ENCODE peak calls at places on chromosome 10, in eight cellular contexts. One of them, this sample, is unnamed.

GRCh38 chr10:6187278-6187677 is 15.5 kb upstream of the PFKFB3 start:
- DNase-seq in activated CD8-positive, alpha-beta memory T cell treated with anti-CD3 and anti-CD28 coated beads for 48 hours: no peak
- DNase-seq in GM03348: no peak
- DNase-seq in activated naive CD4-positive, alpha-beta T cell: no peak
- DNase-seq in kidney glomerular epithelial cell: no peak
- DNase-seq in activated T-cell treated with anti-CD3 and anti-CD28 coated beads for 48 hours: no peak
- DNase-seq in anterior cingulate cortex: no peak
- DNase-seq in NCI-H1092 treated with DMSO at 0.1 percent for 48 hours: no peak
- DNase-seq in this sample: no peak

GRCh38 chr10:32948451-32948850 is 9.6 kb downstream of the ITGB1 start:
- DNase-seq in activated CD8-positive, alpha-beta memory T cell treated with anti-CD3 and anti-CD28 coated beads for 48 hours: no peak
- DNase-seq in GM03348: no peak
- DNase-seq in activated naive CD4-positive, alpha-beta T cell: no peak
- DNase-seq in kidney glomerular epithelial cell: no peak
- DNase-seq in activated T-cell treated with anti-CD3 and anti-CD28 coated beads for 48 hours: no peak
- DNase-seq in anterior cingulate cortex: no peak
- DNase-seq in NCI-H1092 treated with DMSO at 0.1 percent for 48 hours: no peak
- DNase-seq in this sample: no peak

GRCh38 chr10:566241-566885 is 123.1 kb downstream of the DIP2C start:
- DNase-seq in activated CD8-positive, alpha-beta memory T cell treated with anti-CD3 and anti-CD28 coated beads for 48 hours: no peak
- DNase-seq in GM03348: no peak
- DNase-seq in activated naive CD4-positive, alpha-beta T cell: no peak
- DNase-seq in kidney glomerular epithelial cell: no peak
- DNase-seq in activated T-cell treated with anti-CD3 and anti-CD28 coated beads for 48 hours: no peak
- DNase-seq in anterior cingulate cortex: no peak
- DNase-seq in NCI-H1092 treated with DMSO at 0.1 percent for 48 hours: no peak
- DNase-seq in this sample: no peak

GRCh38 chr10:30219977-30220751 is 128.9 kb downstream of the MTPAP start:
- DNase-seq in activated CD8-positive, alpha-beta memory T cell treated with anti-CD3 and anti-CD28 coated beads for 48 hours: no peak
- DNase-seq in GM03348: no peak
- DNase-seq in activated naive CD4-positive, alpha-beta T cell: no peak
- DNase-seq in kidney glomerular epithelial cell: peak
- DNase-seq in activated T-cell treated with anti-CD3 and anti-CD28 coated beads for 48 hours: no peak
- DNase-seq in anterior cingulate cortex: no peak
- DNase-seq in NCI-H1092 treated with DMSO at 0.1 percent for 48 hours: no peak
- DNase-seq in this sample: peak

GRCh38 chr10:33157108-33157507 is 177.4 kb downstream of the NRP1 start:
- DNase-seq in activated CD8-positive, alpha-beta memory T cell treated with anti-CD3 and anti-CD28 coated beads for 48 hours: no peak
- DNase-seq in GM03348: peak
- DNase-seq in activated naive CD4-positive, alpha-beta T cell: no peak
- DNase-seq in kidney glomerular epithelial cell: peak
- DNase-seq in activated T-cell treated with anti-CD3 and anti-CD28 coated beads for 48 hours: no peak
- DNase-seq in anterior cingulate cortex: no peak
- DNase-seq in NCI-H1092 treated with DMSO at 0.1 percent for 48 hours: no peak
- DNase-seq in this sample: no peak

GRCh38 chr10:100996678-100997363 is 2.8 kb upstream of the LZTS2 start:
- DNase-seq in activated CD8-positive, alpha-beta memory T cell treated with anti-CD3 and anti-CD28 coated beads for 48 hours: no peak
- DNase-seq in GM03348: peak
- DNase-seq in activated naive CD4-positive, alpha-beta T cell: peak
- DNase-seq in kidney glomerular epithelial cell: peak
- DNase-seq in activated T-cell treated with anti-CD3 and anti-CD28 coated beads for 48 hours: peak
- DNase-seq in anterior cingulate cortex: no peak
- DNase-seq in NCI-H1092 treated with DMSO at 0.1 percent for 48 hours: no peak
- DNase-seq in this sample: peak

GRCh38 chr10:96850825-96851224 is 18.7 kb downstream of the LCOR start:
- DNase-seq in activated CD8-positive, alpha-beta memory T cell treated with anti-CD3 and anti-CD28 coated beads for 48 hours: no peak
- DNase-seq in GM03348: peak
- DNase-seq in activated naive CD4-positive, alpha-beta T cell: no peak
- DNase-seq in kidney glomerular epithelial cell: peak
- DNase-seq in activated T-cell treated with anti-CD3 and anti-CD28 coated beads for 48 hours: no peak
- DNase-seq in anterior cingulate cortex: no peak
- DNase-seq in NCI-H1092 treated with DMSO at 0.1 percent for 48 hours: no peak
- DNase-seq in this sample: no peak

GRCh38 chr10:70584941-70585544 is 17.5 kb downstream of the PRF1 start:
- DNase-seq in activated CD8-positive, alpha-beta memory T cell treated with anti-CD3 and anti-CD28 coated beads for 48 hours: no peak
- DNase-seq in GM03348: no peak
- DNase-seq in activated naive CD4-positive, alpha-beta T cell: no peak
- DNase-seq in kidney glomerular epithelial cell: no peak
- DNase-seq in activated T-cell treated with anti-CD3 and anti-CD28 coated beads for 48 hours: no peak
- DNase-seq in anterior cingulate cortex: no peak
- DNase-seq in NCI-H1092 treated with DMSO at 0.1 percent for 48 hours: peak
- DNase-seq in this sample: no peak

GRCh38 chr10:3054183-3054815 is 13.0 kb upstream of the PFKP start:
- DNase-seq in activated CD8-positive, alpha-beta memory T cell treated with anti-CD3 and anti-CD28 coated beads for 48 hours: no peak
- DNase-seq in GM03348: no peak
- DNase-seq in activated naive CD4-positive, alpha-beta T cell: no peak
- DNase-seq in kidney glomerular epithelial cell: no peak
- DNase-seq in activated T-cell treated with anti-CD3 and anti-CD28 coated beads for 48 hours: no peak
- DNase-seq in anterior cingulate cortex: no peak
- DNase-seq in NCI-H1092 treated with DMSO at 0.1 percent for 48 hours: no peak
- DNase-seq in this sample: no peak

GRCh38 chr10:132859084-132859855 is 73.3 kb upstream of the NKX6-2 start:
- DNase-seq in activated CD8-positive, alpha-beta memory T cell treated with anti-CD3 and anti-CD28 coated beads for 48 hours: no peak
- DNase-seq in GM03348: no peak
- DNase-seq in activated naive CD4-positive, alpha-beta T cell: no peak
- DNase-seq in kidney glomerular epithelial cell: no peak
- DNase-seq in activated T-cell treated with anti-CD3 and anti-CD28 coated beads for 48 hours: no peak
- DNase-seq in anterior cingulate cortex: no peak
- DNase-seq in NCI-H1092 treated with DMSO at 0.1 percent for 48 hours: no peak
- DNase-seq in this sample: no peak

GRCh38 chr10:86139066-86139657 is 227.4 kb downstream of the GRID1 start:
- DNase-seq in activated CD8-positive, alpha-beta memory T cell treated with anti-CD3 and anti-CD28 coated beads for 48 hours: no peak
- DNase-seq in GM03348: no peak
- DNase-seq in activated naive CD4-positive, alpha-beta T cell: no peak
- DNase-seq in kidney glomerular epithelial cell: no peak
- DNase-seq in activated T-cell treated with anti-CD3 and anti-CD28 coated beads for 48 hours: peak
- DNase-seq in anterior cingulate cortex: peak
- DNase-seq in NCI-H1092 treated with DMSO at 0.1 percent for 48 hours: no peak
- DNase-seq in this sample: peak

GRCh38 chr10:693506-693905 is 4.0 kb upstream of the DIP2C start:
- DNase-seq in activated CD8-positive, alpha-beta memory T cell treated with anti-CD3 and anti-CD28 coated beads for 48 hours: no peak
- DNase-seq in GM03348: peak
- DNase-seq in activated naive CD4-positive, alpha-beta T cell: no peak
- DNase-seq in kidney glomerular epithelial cell: peak
- DNase-seq in activated T-cell treated with anti-CD3 and anti-CD28 coated beads for 48 hours: no peak
- DNase-seq in anterior cingulate cortex: no peak
- DNase-seq in NCI-H1092 treated with DMSO at 0.1 percent for 48 hours: no peak
- DNase-seq in this sample: no peak

GRCh38 chr10:7409045-7409731 is 1.6 kb downstream of the SFMBT2 start:
- DNase-seq in activated CD8-positive, alpha-beta memory T cell treated with anti-CD3 and anti-CD28 coated beads for 48 hours: peak
- DNase-seq in GM03348: no peak
- DNase-seq in activated naive CD4-positive, alpha-beta T cell: peak
- DNase-seq in kidney glomerular epithelial cell: peak
- DNase-seq in activated T-cell treated with anti-CD3 and anti-CD28 coated beads for 48 hours: peak
- DNase-seq in anterior cingulate cortex: no peak
- DNase-seq in NCI-H1092 treated with DMSO at 0.1 percent for 48 hours: peak
- DNase-seq in this sample: peak

GRCh38 chr10:30538086-30538485 is 91.5 kb downstream of the LYZL2 start:
- DNase-seq in activated CD8-positive, alpha-beta memory T cell treated with anti-CD3 and anti-CD28 coated beads for 48 hours: no peak
- DNase-seq in GM03348: no peak
- DNase-seq in activated naive CD4-positive, alpha-beta T cell: no peak
- DNase-seq in kidney glomerular epithelial cell: no peak
- DNase-seq in activated T-cell treated with anti-CD3 and anti-CD28 coated beads for 48 hours: no peak
- DNase-seq in anterior cingulate cortex: no peak
- DNase-seq in NCI-H1092 treated with DMSO at 0.1 percent for 48 hours: no peak
- DNase-seq in this sample: no peak

GRCh38 chr10:122876493-122876855 is 2.9 kb downstream of the FAM24B start:
- DNase-seq in activated CD8-positive, alpha-beta memory T cell treated with anti-CD3 and anti-CD28 coated beads for 48 hours: no peak
- DNase-seq in GM03348: no peak
- DNase-seq in activated naive CD4-positive, alpha-beta T cell: no peak
- DNase-seq in kidney glomerular epithelial cell: no peak
- DNase-seq in activated T-cell treated with anti-CD3 and anti-CD28 coated beads for 48 hours: no peak
- DNase-seq in anterior cingulate cortex: no peak
- DNase-seq in NCI-H1092 treated with DMSO at 0.1 percent for 48 hours: no peak
- DNase-seq in this sample: no peak

GRCh38 chr10:35427543-35427942 is 91.2 kb downstream of the CCNY start:
- DNase-seq in activated CD8-positive, alpha-beta memory T cell treated with anti-CD3 and anti-CD28 coated beads for 48 hours: no peak
- DNase-seq in GM03348: no peak
- DNase-seq in activated naive CD4-positive, alpha-beta T cell: no peak
- DNase-seq in kidney glomerular epithelial cell: no peak
- DNase-seq in activated T-cell treated with anti-CD3 and anti-CD28 coated beads for 48 hours: no peak
- DNase-seq in anterior cingulate cortex: no peak
- DNase-seq in NCI-H1092 treated with DMSO at 0.1 percent for 48 hours: no peak
- DNase-seq in this sample: no peak

GRCh38 chr10:122468923-122469781 is 7.8 kb downstream of the HTRA1 start:
- DNase-seq in activated CD8-positive, alpha-beta memory T cell treated with anti-CD3 and anti-CD28 coated beads for 48 hours: no peak
- DNase-seq in GM03348: peak
- DNase-seq in activated naive CD4-positive, alpha-beta T cell: no peak
- DNase-seq in kidney glomerular epithelial cell: peak
- DNase-seq in activated T-cell treated with anti-CD3 and anti-CD28 coated beads for 48 hours: no peak
- DNase-seq in anterior cingulate cortex: no peak
- DNase-seq in NCI-H1092 treated with DMSO at 0.1 percent for 48 hours: no peak
- DNase-seq in this sample: peak

GRCh38 chr10:43048301-43049051 is 28.4 kb upstream of the RET start:
- DNase-seq in activated CD8-positive, alpha-beta memory T cell treated with anti-CD3 and anti-CD28 coated beads for 48 hours: no peak
- DNase-seq in GM03348: peak
- DNase-seq in activated naive CD4-positive, alpha-beta T cell: no peak
- DNase-seq in kidney glomerular epithelial cell: no peak
- DNase-seq in activated T-cell treated with anti-CD3 and anti-CD28 coated beads for 48 hours: no peak
- DNase-seq in anterior cingulate cortex: no peak
- DNase-seq in NCI-H1092 treated with DMSO at 0.1 percent for 48 hours: no peak
- DNase-seq in this sample: no peak

GRCh38 chr10:1672001-1672781 is 65.1 kb downstream of the ADARB2 start:
- DNase-seq in activated CD8-positive, alpha-beta memory T cell treated with anti-CD3 and anti-CD28 coated beads for 48 hours: no peak
- DNase-seq in GM03348: no peak
- DNase-seq in activated naive CD4-positive, alpha-beta T cell: no peak
- DNase-seq in kidney glomerular epithelial cell: no peak
- DNase-seq in activated T-cell treated with anti-CD3 and anti-CD28 coated beads for 48 hours: no peak
- DNase-seq in anterior cingulate cortex: no peak
- DNase-seq in NCI-H1092 treated with DMSO at 0.1 percent for 48 hours: no peak
- DNase-seq in this sample: no peak

GRCh38 chr10:116765549-116766162 is 23.3 kb upstream of the HSPA12A start:
- DNase-seq in activated CD8-positive, alpha-beta memory T cell treated with anti-CD3 and anti-CD28 coated beads for 48 hours: no peak
- DNase-seq in GM03348: no peak
- DNase-seq in activated naive CD4-positive, alpha-beta T cell: no peak
- DNase-seq in kidney glomerular epithelial cell: peak
- DNase-seq in activated T-cell treated with anti-CD3 and anti-CD28 coated beads for 48 hours: no peak
- DNase-seq in anterior cingulate cortex: peak
- DNase-seq in NCI-H1092 treated with DMSO at 0.1 percent for 48 hours: no peak
- DNase-seq in this sample: peak

GRCh38 chr10:124675261-124675660 is 68.9 kb downstream of the FAM53B start:
- DNase-seq in activated CD8-positive, alpha-beta memory T cell treated with anti-CD3 and anti-CD28 coated beads for 48 hours: no peak
- DNase-seq in GM03348: no peak
- DNase-seq in activated naive CD4-positive, alpha-beta T cell: no peak
- DNase-seq in kidney glomerular epithelial cell: no peak
- DNase-seq in activated T-cell treated with anti-CD3 and anti-CD28 coated beads for 48 hours: no peak
- DNase-seq in anterior cingulate cortex: peak
- DNase-seq in NCI-H1092 treated with DMSO at 0.1 percent for 48 hours: no peak
- DNase-seq in this sample: peak

GRCh38 chr10:77496941-77497420 is 140.6 kb downstream of the KCNMA1 start:
- DNase-seq in activated CD8-positive, alpha-beta memory T cell treated with anti-CD3 and anti-CD28 coated beads for 48 hours: no peak
- DNase-seq in GM03348: no peak
- DNase-seq in activated naive CD4-positive, alpha-beta T cell: no peak
- DNase-seq in kidney glomerular epithelial cell: peak
- DNase-seq in activated T-cell treated with anti-CD3 and anti-CD28 coated beads for 48 hours: no peak
- DNase-seq in anterior cingulate cortex: no peak
- DNase-seq in NCI-H1092 treated with DMSO at 0.1 percent for 48 hours: no peak
- DNase-seq in this sample: peak

GRCh38 chr10:7192831-7193348 is 217.9 kb downstream of the SFMBT2 start:
- DNase-seq in activated CD8-positive, alpha-beta memory T cell treated with anti-CD3 and anti-CD28 coated beads for 48 hours: no peak
- DNase-seq in GM03348: no peak
- DNase-seq in activated naive CD4-positive, alpha-beta T cell: peak
- DNase-seq in kidney glomerular epithelial cell: no peak
- DNase-seq in activated T-cell treated with anti-CD3 and anti-CD28 coated beads for 48 hours: peak
- DNase-seq in anterior cingulate cortex: no peak
- DNase-seq in NCI-H1092 treated with DMSO at 0.1 percent for 48 hours: no peak
- DNase-seq in this sample: no peak

GRCh38 chr10:85293483-85293882 is 965.1 kb downstream of the CCSER2 start:
- DNase-seq in activated CD8-positive, alpha-beta memory T cell treated with anti-CD3 and anti-CD28 coated beads for 48 hours: no peak
- DNase-seq in GM03348: no peak
- DNase-seq in activated naive CD4-positive, alpha-beta T cell: no peak
- DNase-seq in kidney glomerular epithelial cell: no peak
- DNase-seq in activated T-cell treated with anti-CD3 and anti-CD28 coated beads for 48 hours: no peak
- DNase-seq in anterior cingulate cortex: no peak
- DNase-seq in NCI-H1092 treated with DMSO at 0.1 percent for 48 hours: no peak
- DNase-seq in this sample: no peak

GRCh38 chr10:35598379-35598778 is 6.8 kb upstream of the GJD4 start:
- DNase-seq in activated CD8-positive, alpha-beta memory T cell treated with anti-CD3 and anti-CD28 coated beads for 48 hours: no peak
- DNase-seq in GM03348: no peak
- DNase-seq in activated naive CD4-positive, alpha-beta T cell: no peak
- DNase-seq in kidney glomerular epithelial cell: no peak
- DNase-seq in activated T-cell treated with anti-CD3 and anti-CD28 coated beads for 48 hours: no peak
- DNase-seq in anterior cingulate cortex: no peak
- DNase-seq in NCI-H1092 treated with DMSO at 0.1 percent for 48 hours: no peak
- DNase-seq in this sample: no peak

GRCh38 chr10:34817054-34817453 is 2.0 kb upstream of the PARD3 start:
- DNase-seq in activated CD8-positive, alpha-beta memory T cell treated with anti-CD3 and anti-CD28 coated beads for 48 hours: no peak
- DNase-seq in GM03348: no peak
- DNase-seq in activated naive CD4-positive, alpha-beta T cell: no peak
- DNase-seq in kidney glomerular epithelial cell: no peak
- DNase-seq in activated T-cell treated with anti-CD3 and anti-CD28 coated beads for 48 hours: no peak
- DNase-seq in anterior cingulate cortex: no peak
- DNase-seq in NCI-H1092 treated with DMSO at 0.1 percent for 48 hours: no peak
- DNase-seq in this sample: no peak

GRCh38 chr10:94493463-94493862 is 52.1 kb upstream of the HELLS start:
- DNase-seq in activated CD8-positive, alpha-beta memory T cell treated with anti-CD3 and anti-CD28 coated beads for 48 hours: no peak
- DNase-seq in GM03348: no peak
- DNase-seq in activated naive CD4-positive, alpha-beta T cell: no peak
- DNase-seq in kidney glomerular epithelial cell: no peak
- DNase-seq in activated T-cell treated with anti-CD3 and anti-CD28 coated beads for 48 hours: no peak
- DNase-seq in anterior cingulate cortex: no peak
- DNase-seq in NCI-H1092 treated with DMSO at 0.1 percent for 48 hours: no peak
- DNase-seq in this sample: no peak

GRCh38 chr10:35578608-35578956 is 26.6 kb upstream of the GJD4 start:
- DNase-seq in activated CD8-positive, alpha-beta memory T cell treated with anti-CD3 and anti-CD28 coated beads for 48 hours: no peak
- DNase-seq in GM03348: no peak
- DNase-seq in activated naive CD4-positive, alpha-beta T cell: no peak
- DNase-seq in kidney glomerular epithelial cell: no peak
- DNase-seq in activated T-cell treated with anti-CD3 and anti-CD28 coated beads for 48 hours: no peak
- DNase-seq in anterior cingulate cortex: no peak
- DNase-seq in NCI-H1092 treated with DMSO at 0.1 percent for 48 hours: no peak
- DNase-seq in this sample: no peak

GRCh38 chr10:101142533-101143353 is 11.6 kb downstream of the TLX1 start:
- DNase-seq in activated CD8-positive, alpha-beta memory T cell treated with anti-CD3 and anti-CD28 coated beads for 48 hours: no peak
- DNase-seq in GM03348: no peak
- DNase-seq in activated naive CD4-positive, alpha-beta T cell: no peak
- DNase-seq in kidney glomerular epithelial cell: no peak
- DNase-seq in activated T-cell treated with anti-CD3 and anti-CD28 coated beads for 48 hours: no peak
- DNase-seq in anterior cingulate cortex: no peak
- DNase-seq in NCI-H1092 treated with DMSO at 0.1 percent for 48 hours: no peak
- DNase-seq in this sample: no peak

GRCh38 chr10:14548474-14548873 is 217.8 kb upstream of the FRMD4A start:
- DNase-seq in activated CD8-positive, alpha-beta memory T cell treated with anti-CD3 and anti-CD28 coated beads for 48 hours: no peak
- DNase-seq in GM03348: no peak
- DNase-seq in activated naive CD4-positive, alpha-beta T cell: no peak
- DNase-seq in kidney glomerular epithelial cell: no peak
- DNase-seq in activated T-cell treated with anti-CD3 and anti-CD28 coated beads for 48 hours: no peak
- DNase-seq in anterior cingulate cortex: no peak
- DNase-seq in NCI-H1092 treated with DMSO at 0.1 percent for 48 hours: no peak
- DNase-seq in this sample: no peak

GRCh38 chr10:7811000-7811399 is 7.3 kb upstream of the TAF3 start:
- DNase-seq in activated CD8-positive, alpha-beta memory T cell treated with anti-CD3 and anti-CD28 coated beads for 48 hours: no peak
- DNase-seq in GM03348: no peak
- DNase-seq in activated naive CD4-positive, alpha-beta T cell: no peak
- DNase-seq in kidney glomerular epithelial cell: peak
- DNase-seq in activated T-cell treated with anti-CD3 and anti-CD28 coated beads for 48 hours: no peak
- DNase-seq in anterior cingulate cortex: no peak
- DNase-seq in NCI-H1092 treated with DMSO at 0.1 percent for 48 hours: no peak
- DNase-seq in this sample: no peak

GRCh38 chr10:92121686-92122492 is 169.0 kb downstream of the CPEB3 start:
- DNase-seq in activated CD8-positive, alpha-beta memory T cell treated with anti-CD3 and anti-CD28 coated beads for 48 hours: no peak
- DNase-seq in GM03348: no peak
- DNase-seq in activated naive CD4-positive, alpha-beta T cell: no peak
- DNase-seq in kidney glomerular epithelial cell: no peak
- DNase-seq in activated T-cell treated with anti-CD3 and anti-CD28 coated beads for 48 hours: no peak
- DNase-seq in anterior cingulate cortex: no peak
- DNase-seq in NCI-H1092 treated with DMSO at 0.1 percent for 48 hours: no peak
- DNase-seq in this sample: no peak

GRCh38 chr10:116044722-116045374 is 228.2 kb downstream of the GFRA1 start:
- DNase-seq in activated CD8-positive, alpha-beta memory T cell treated with anti-CD3 and anti-CD28 coated beads for 48 hours: no peak
- DNase-seq in GM03348: peak
- DNase-seq in activated naive CD4-positive, alpha-beta T cell: no peak
- DNase-seq in kidney glomerular epithelial cell: peak
- DNase-seq in activated T-cell treated with anti-CD3 and anti-CD28 coated beads for 48 hours: no peak
- DNase-seq in anterior cingulate cortex: no peak
- DNase-seq in NCI-H1092 treated with DMSO at 0.1 percent for 48 hours: no peak
- DNase-seq in this sample: no peak

GRCh38 chr10:71729023-71729649 is 9.6 kb upstream of the C10orf105 start:
- DNase-seq in activated CD8-positive, alpha-beta memory T cell treated with anti-CD3 and anti-CD28 coated beads for 48 hours: no peak
- DNase-seq in GM03348: no peak
- DNase-seq in activated naive CD4-positive, alpha-beta T cell: no peak
- DNase-seq in kidney glomerular epithelial cell: no peak
- DNase-seq in activated T-cell treated with anti-CD3 and anti-CD28 coated beads for 48 hours: no peak
- DNase-seq in anterior cingulate cortex: no peak
- DNase-seq in NCI-H1092 treated with DMSO at 0.1 percent for 48 hours: no peak
- DNase-seq in this sample: peak